ENCODE peak calls at places on chromosomes 11 and 22, in six cellular contexts. One of them, this sample, is unnamed.

GRCh38 chr11:3163241-3163981 is 1.7 kb downstream of the OSBPL5 start:
- DNase-seq in HFFc6: no peak
- DNase-seq in transverse colon: peak
- DNase-seq in mammary epithelial cell: no peak
- DNase-seq in endothelial cell: no peak
- DNase-seq in GM10248: no peak
- DNase-seq in this sample: no peak

GRCh38 chr11:75267171-75267970 is 26.8 kb downstream of the TPBGL start:
- DNase-seq in HFFc6: no peak
- DNase-seq in transverse colon: peak
- DNase-seq in mammary epithelial cell: no peak
- DNase-seq in endothelial cell: no peak
- DNase-seq in GM10248: no peak
- DNase-seq in this sample: no peak

GRCh38 chr22:19519041-19519926 is 4.9 kb downstream of the CLDN5 start:
- DNase-seq in HFFc6: no peak
- DNase-seq in transverse colon: no peak
- DNase-seq in mammary epithelial cell: no peak
- DNase-seq in endothelial cell: no peak
- DNase-seq in GM10248: no peak
- DNase-seq in this sample: no peak

GRCh38 chr11:47004595-47005033 is 68.1 kb downstream of the CSTPP1 start:
- DNase-seq in HFFc6: peak
- DNase-seq in transverse colon: peak
- DNase-seq in mammary epithelial cell: peak
- DNase-seq in endothelial cell: peak
- DNase-seq in GM10248: no peak
- DNase-seq in this sample: no peak

GRCh38 chr11:72573380-72573949 is 100.8 kb downstream of the PDE2A start:
- DNase-seq in HFFc6: peak
- DNase-seq in transverse colon: peak
- DNase-seq in mammary epithelial cell: no peak
- DNase-seq in endothelial cell: peak
- DNase-seq in GM10248: peak
- DNase-seq in this sample: peak

GRCh38 chr22:22770280-22770871 is 117.2 kb upstream of the IGLL5 start:
- DNase-seq in HFFc6: peak
- DNase-seq in transverse colon: peak
- DNase-seq in mammary epithelial cell: peak
- DNase-seq in endothelial cell: peak
- DNase-seq in GM10248: no peak
- DNase-seq in this sample: no peak

GRCh38 chr11:123258877-123259276 is 63.8 kb upstream of the CLMP start:
- DNase-seq in HFFc6: no peak
- DNase-seq in transverse colon: no peak
- DNase-seq in mammary epithelial cell: no peak
- DNase-seq in endothelial cell: no peak
- DNase-seq in GM10248: no peak
- DNase-seq in this sample: no peak

GRCh38 chr11:134736251-134737072 is 324.4 kb upstream of the B3GAT1 start:
- DNase-seq in HFFc6: no peak
- DNase-seq in transverse colon: no peak
- DNase-seq in mammary epithelial cell: no peak
- DNase-seq in endothelial cell: no peak
- DNase-seq in GM10248: no peak
- DNase-seq in this sample: no peak

DNA sequence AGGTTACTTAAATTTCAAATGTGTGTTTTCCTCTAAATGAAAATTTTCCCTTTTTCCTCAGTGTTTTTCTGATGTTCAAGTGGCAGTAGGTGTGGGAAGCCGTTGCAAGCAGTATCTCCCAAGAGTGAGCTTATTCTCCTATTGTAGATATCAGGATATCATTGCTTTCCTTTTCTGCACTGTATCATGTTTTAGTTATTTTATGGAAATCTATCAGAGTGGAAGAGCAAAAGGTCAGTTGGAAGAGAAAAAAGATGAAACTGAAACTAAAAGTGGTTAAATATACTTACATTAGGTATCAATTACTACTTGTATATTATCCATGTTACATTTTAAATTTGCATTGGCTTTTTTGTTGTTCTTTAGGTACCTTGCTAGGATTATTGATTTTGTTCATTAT is 57.0 kb downstream of the PDE3B start:
- DNase-seq in HFFc6: no peak
- DNase-seq in transverse colon: no peak
- DNase-seq in mammary epithelial cell: no peak
- DNase-seq in endothelial cell: no peak
- DNase-seq in GM10248: no peak
- DNase-seq in this sample: no peak
- TF ChIP-seq CTCF in HFFc6: no peak
- TF ChIP-seq CTCF in transverse colon: no peak
- TF ChIP-seq CTCF in mammary epithelial cell: no peak
- TF ChIP-seq CTCF in endothelial cell: no peak
- TF ChIP-seq CTCF in GM10248: no peak
- TF ChIP-seq CTCF in this sample: no peak

GRCh38 chr11:77103319-77103718 is 679 bp downstream of the OMP start:
- DNase-seq in HFFc6: no peak
- DNase-seq in transverse colon: no peak
- DNase-seq in mammary epithelial cell: no peak
- DNase-seq in endothelial cell: no peak
- DNase-seq in GM10248: no peak
- DNase-seq in this sample: no peak

GRCh38 chr11:77100166-77101042 is 2.2 kb upstream of the OMP start:
- DNase-seq in HFFc6: no peak
- DNase-seq in transverse colon: no peak
- DNase-seq in mammary epithelial cell: no peak
- DNase-seq in endothelial cell: no peak
- DNase-seq in GM10248: no peak
- DNase-seq in this sample: no peak

GRCh38 chr11:77102246-77103210 is at the start of gene OMP:
- DNase-seq in HFFc6: no peak
- DNase-seq in transverse colon: no peak
- DNase-seq in mammary epithelial cell: no peak
- DNase-seq in endothelial cell: no peak
- DNase-seq in GM10248: no peak
- DNase-seq in this sample: no peak

GRCh38 chr11:77104727-77105126 is 2.1 kb downstream of the OMP start:
- DNase-seq in HFFc6: peak
- DNase-seq in transverse colon: no peak
- DNase-seq in mammary epithelial cell: no peak
- DNase-seq in endothelial cell: no peak
- DNase-seq in GM10248: no peak
- DNase-seq in this sample: no peak

DNA sequence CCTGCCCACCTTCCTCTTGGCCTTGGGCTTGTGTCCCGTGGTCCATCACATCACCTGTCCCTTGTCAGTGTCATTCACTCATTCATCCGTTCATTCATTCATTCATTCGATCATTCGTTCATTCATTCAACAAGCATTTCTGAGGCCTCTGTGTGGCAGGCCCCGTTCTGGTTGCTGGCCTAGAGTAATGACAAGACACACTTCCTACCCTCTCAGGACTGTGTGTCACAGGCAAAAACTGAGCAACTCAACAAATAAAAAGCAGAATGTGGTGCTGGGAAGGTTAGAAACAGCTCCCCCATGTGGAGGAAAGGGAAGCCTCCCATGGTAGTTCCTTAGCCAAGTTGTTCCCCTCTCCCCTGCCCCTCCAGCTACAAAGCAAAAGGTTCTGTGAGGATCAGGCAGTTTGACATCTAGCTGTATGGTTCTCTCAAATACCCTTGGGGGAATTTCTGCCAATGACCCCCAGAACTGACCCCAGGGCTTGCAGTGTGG is 1.6 kb upstream of the OMP start:
- DNase-seq in HFFc6: peak
- DNase-seq in transverse colon: no peak
- DNase-seq in mammary epithelial cell: peak
- DNase-seq in endothelial cell: no peak
- DNase-seq in GM10248: peak
- DNase-seq in this sample: peak
- TF ChIP-seq CTCF in HFFc6: peak
- TF ChIP-seq CTCF in transverse colon: peak
- TF ChIP-seq CTCF in mammary epithelial cell: peak
- TF ChIP-seq CTCF in endothelial cell: peak
- TF ChIP-seq CTCF in GM10248: no peak
- TF ChIP-seq CTCF in this sample: no peak

GRCh38 chr11:18650859-18651557 is 16.9 kb upstream of the SPTY2D1 start:
- DNase-seq in HFFc6: peak
- DNase-seq in transverse colon: peak
- DNase-seq in mammary epithelial cell: no peak
- DNase-seq in endothelial cell: peak
- DNase-seq in GM10248: peak
- DNase-seq in this sample: peak
- TF ChIP-seq CTCF in HFFc6: peak
- TF ChIP-seq CTCF in transverse colon: peak
- TF ChIP-seq CTCF in mammary epithelial cell: peak
- TF ChIP-seq CTCF in endothelial cell: peak
- TF ChIP-seq CTCF in GM10248: peak
- TF ChIP-seq CTCF in this sample: peak

GRCh38 chr11:102452461-102453285 is at the start of gene TMEM123:
- DNase-seq in HFFc6: peak
- DNase-seq in transverse colon: peak
- DNase-seq in mammary epithelial cell: peak
- DNase-seq in endothelial cell: peak
- DNase-seq in GM10248: peak
- DNase-seq in this sample: peak
- TF ChIP-seq CTCF in HFFc6: peak
- TF ChIP-seq CTCF in transverse colon: no peak
- TF ChIP-seq CTCF in mammary epithelial cell: no peak
- TF ChIP-seq CTCF in endothelial cell: no peak
- TF ChIP-seq CTCF in GM10248: no peak
- TF ChIP-seq CTCF in this sample: peak